ENCODE peak calls at places on chromosomes 7 and 10, in five cellular contexts. L is lower leg skin, F is heart right ventricle, U is OCI-LY7, M is cardiac muscle cell. R is an unnamed sample.

GRCh38 chr7:93935112-93935511 is 13.6 kb downstream of the GNG11 start:
- DNase-seq in L (no peak), F (no peak), U (no peak), M (no peak), R (no peak)

GRCh38 chr10:131354380-131354779 is 42.9 kb upstream of the TCERG1L start:
- DNase-seq in L (no peak), F (no peak), U (no peak), M (no peak), R (peak)

GRCh38 chr7:33905389-33906032 is at the start of gene BMPER:
- DNase-seq in L (no peak), F (no peak), U (no peak), M (no peak), R (no peak)

GRCh38 chr7:1040790-1041189 is 3.6 kb upstream of the GPR146 start:
- DNase-seq in L (no peak), F (no peak), U (no peak), M (peak), R (no peak)

GRCh38 chr7:35599642-35600041 is 95.3 kb downstream of the HERPUD2 start:
- DNase-seq in L (no peak), F (no peak), U (no peak), M (no peak), R (no peak)

GRCh38 chr10:30437039-30437781 is 3.2 kb downstream of the MAP3K8 start:
- DNase-seq in L (no peak), F (no peak), U (peak), M (peak), R (no peak)

GRCh38 chr7:131652194-131652593 is 95.8 kb upstream of the PODXL start:
- DNase-seq in L (no peak), F (no peak), U (no peak), M (no peak), R (no peak)

GRCh38 chr7:51705701-51706100 is 389.1 kb upstream of the COBL start:
- DNase-seq in L (no peak), F (no peak), U (no peak), M (no peak), R (no peak)

GRCh38 chr7:43764807-43765491 is 6.5 kb downstream of the BLVRA start:
- DNase-seq in L (no peak), F (no peak), U (no peak), M (peak), R (peak)

GRCh38 chr7:121003986-121004685 is 15.6 kb downstream of the CPED1 start:
- DNase-seq in L (no peak), F (peak), U (no peak), M (no peak), R (peak)

GRCh38 chr10:37478381-37478780 is 353.0 kb downstream of the ANKRD30A start:
- DNase-seq in L (no peak), F (no peak), U (no peak), M (no peak), R (no peak)

GRCh38 chr10:22849077-22849810 is 78.6 kb upstream of the ARMC3 start:
- DNase-seq in L (peak), F (peak), U (no peak), M (peak), R (no peak)

GRCh38 chr10:30182191-30183075 is 123.0 kb upstream of the JCAD start:
- DNase-seq in L (no peak), F (no peak), U (no peak), M (peak), R (no peak)

GRCh38 chr7:154789404-154789803 is 213.5 kb downstream of the PAXIP1 start:
- DNase-seq in L (no peak), F (no peak), U (no peak), M (no peak), R (no peak)

GRCh38 chr10:60031664-60032063 is 125.3 kb upstream of the CCDC6 start:
- DNase-seq in L (peak), F (no peak), U (no peak), M (no peak), R (no peak)

GRCh38 chr7:114862406-114862805 is 59.5 kb upstream of the MDFIC start:
- DNase-seq in L (no peak), F (no peak), U (no peak), M (no peak), R (no peak)

GRCh38 chr7:141071260-141071854 is 2.5 kb upstream of the TMEM178B start:
- DNase-seq in L (no peak), F (peak), U (peak), M (peak), R (no peak)

GRCh38 chr10:123576706-123577105 is 89.4 kb upstream of the GPR26 start:
- DNase-seq in L (no peak), F (no peak), U (no peak), M (no peak), R (no peak)
- H3K4me3 ChIP-seq in L (no peak), F (no peak), U (no peak), M (no peak), R (no peak)

GRCh38 chr10:17736223-17736622 is 15.8 kb upstream of the TMEM236 start:
- DNase-seq in L (no peak), F (no peak), U (peak), M (no peak), R (no peak)
- TF ChIP-seq CTCF in L (no peak), F (peak), U (peak), M (no peak), R (peak)

GRCh38 chr10:11149499-11149898 is 131.8 kb downstream of the CELF2 start:
- DNase-seq in L (no peak), F (no peak), U (no peak), M (no peak), R (no peak)
- H3K4me3 ChIP-seq in L (no peak), F (peak), U (no peak), M (no peak), R (no peak)

GRCh38 chr10:75825656-75826055 is 394.2 kb downstream of the LRMDA start:
- DNase-seq in L (no peak), F (no peak), U (no peak), M (no peak), R (no peak)
- TF ChIP-seq CTCF in L (no peak), F (no peak), U (no peak), M (no peak), R (no peak)

DNA sequence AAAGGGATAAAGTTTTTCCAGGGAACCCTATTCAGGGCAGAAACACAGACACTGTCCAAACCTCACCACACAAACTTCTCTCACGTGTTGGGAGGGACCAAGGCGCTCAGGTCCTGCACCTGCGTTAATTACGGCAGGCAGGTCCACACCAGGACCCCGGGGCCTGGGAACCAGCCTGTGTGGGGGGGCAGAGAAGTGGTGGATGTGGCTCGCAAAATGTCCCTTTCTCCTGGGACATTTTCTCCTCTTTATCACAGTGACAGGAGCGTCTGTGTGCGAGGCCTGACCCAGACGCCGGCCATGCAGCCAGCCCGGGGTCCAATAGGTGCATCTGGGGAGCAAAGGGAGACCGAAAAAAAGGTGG is 73.4 kb upstream of the ZNF722 start:
- DNase-seq in L (no peak), F (peak), U (no peak), M (no peak), R (no peak)
- H3K4me3 ChIP-seq in L (peak), F (peak), U (no peak), M (no peak), R (peak)

DNA sequence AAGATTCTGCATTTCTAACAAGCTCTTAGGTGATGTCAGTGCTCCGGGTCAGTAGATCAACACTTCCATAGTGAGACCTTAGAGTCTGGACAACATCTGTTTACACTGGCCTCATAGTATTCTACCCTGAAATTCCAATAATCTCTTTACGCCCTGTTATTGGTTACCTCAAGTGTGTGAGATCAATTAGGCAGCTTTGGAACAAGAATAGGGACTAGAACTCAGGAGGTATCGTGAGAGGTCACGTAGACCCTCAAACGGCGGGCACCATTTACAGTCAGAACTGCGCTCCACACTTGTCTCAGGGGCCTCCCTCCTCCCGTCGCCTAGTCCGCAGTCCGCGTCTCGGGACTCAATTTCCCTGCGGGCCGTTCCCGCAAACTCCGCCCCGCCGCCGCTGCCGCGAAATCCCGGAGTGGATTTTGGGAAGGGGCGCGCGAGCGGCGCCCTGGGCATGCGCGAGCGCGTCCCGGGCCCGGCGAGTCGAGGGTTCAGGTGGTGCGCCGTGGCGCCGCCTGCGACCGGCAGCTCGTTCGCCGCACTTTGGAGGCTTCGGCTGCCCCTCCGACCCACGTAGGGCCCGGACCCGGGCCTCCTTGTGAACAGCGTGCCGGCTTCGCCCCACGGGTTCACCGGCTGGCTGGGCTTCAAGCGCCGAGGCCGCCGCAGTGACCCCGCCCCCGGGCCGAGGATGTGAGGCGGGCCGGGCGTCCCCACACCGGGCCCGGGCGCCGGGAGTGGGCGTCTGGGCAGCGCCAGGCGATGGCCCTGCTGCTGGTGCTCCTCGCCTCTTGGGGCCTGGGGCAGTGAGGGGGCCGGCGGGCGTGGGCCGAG is at the start of gene PLEKHA8:
- DNase-seq in L (peak), F (peak), U (peak), M (peak), R (peak)
- TF ChIP-seq CTCF in L (no peak), F (no peak), U (no peak), M (no peak), R (no peak)

DNA sequence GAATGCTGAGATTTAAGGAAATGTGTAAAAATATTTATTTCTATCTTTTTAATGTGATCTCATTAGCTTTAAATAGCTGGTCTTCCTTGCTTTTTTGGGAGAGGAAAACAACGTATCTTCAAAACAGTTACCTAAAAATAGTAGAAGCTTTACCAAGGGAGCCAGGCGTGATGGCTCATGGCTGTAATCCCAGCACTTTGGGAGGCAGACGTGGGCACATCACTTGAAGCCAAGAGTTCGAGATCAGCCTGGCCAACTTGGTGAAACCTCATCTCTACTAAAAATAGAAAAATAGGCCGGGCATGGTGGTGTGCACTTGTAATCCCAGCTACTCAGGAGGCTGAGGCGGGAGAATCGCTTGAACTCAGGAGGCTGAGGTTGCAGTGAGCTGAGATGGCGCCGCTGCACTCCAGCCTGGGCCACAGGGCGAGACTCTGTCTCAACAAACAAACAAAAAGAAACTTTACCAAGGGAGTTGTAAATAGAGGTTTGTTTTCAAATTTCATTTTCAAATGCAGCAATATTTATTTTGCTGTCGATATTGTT is 48.4 kb upstream of the ITGB1 start:
- DNase-seq in L (no peak), F (no peak), U (no peak), M (no peak), R (no peak)
- H3K4me3 ChIP-seq in L (no peak), F (no peak), U (no peak), M (no peak), R (no peak)

DNA sequence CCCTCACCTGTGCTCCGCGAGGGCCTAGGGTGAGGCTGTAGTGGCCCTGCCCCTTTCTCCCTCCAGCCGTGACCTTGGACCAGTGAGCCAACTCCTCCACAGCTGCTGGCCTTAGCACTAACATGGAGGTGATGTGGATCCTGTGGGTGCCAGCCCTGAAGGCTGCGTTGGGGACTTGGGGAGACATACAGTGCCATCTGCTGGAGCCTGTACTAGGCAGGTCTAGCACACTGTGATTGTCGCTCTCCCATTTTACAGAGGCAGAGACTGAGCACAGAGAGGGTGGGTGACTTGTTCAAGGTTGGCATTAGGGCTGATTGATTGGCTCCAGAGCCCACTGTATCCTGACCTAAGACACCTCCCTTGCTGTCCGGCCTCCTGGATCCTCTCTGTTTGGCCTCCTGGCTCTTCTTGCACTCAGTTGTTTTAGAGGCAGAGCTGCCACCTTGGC is 37.6 kb downstream of the PRF1 start:
- DNase-seq in L (no peak), F (no peak), U (peak), M (no peak), R (no peak)
- TF ChIP-seq CTCF in L (no peak), F (no peak), U (peak), M (no peak), R (peak)

R was measured in LNCaP clone FGC.